ENCODE peak calls at places on chromosomes 2 and 18, in five cellular contexts. W is A673, Z is brain microvascular endothelial cell, S is pancreas, T is upper lobe of right lung. K is an unnamed sample.

GRCh38 chr18:56028514-56028913 is 440.5 kb upstream of the TCF4 start:
- DNase-seq in W (no peak), Z (peak; percentile 56), S (no peak), T (no peak), K (no peak)

GRCh38 chr2:221818569-221818968 is 246.5 kb upstream of the EPHA4 start:
- DNase-seq in W (no peak), Z (no peak), S (no peak), T (no peak), K (no peak)

GRCh38 chr2:85584857-85585780 is 888 bp downstream of the VAMP5 start:
- DNase-seq in W (no peak), Z (no peak), S (no peak), T (no peak), K (no peak)

GRCh38 chr2:25358249-25358815 is 16.6 kb upstream of the DNMT3A start:
- DNase-seq in W (no peak), Z (no peak), S (no peak), T (no peak), K (no peak)

GRCh38 chr18:48974304-48975220 is 23.8 kb upstream of the SMAD7 start:
- DNase-seq in W (no peak), Z (no peak), S (no peak), T (no peak), K (no peak)

GRCh38 chr2:85288244-85288725 is 39.5 kb downstream of the TGOLN2 start:
- DNase-seq in W (no peak), Z (peak; percentile 38), S (no peak), T (no peak), K (no peak)

GRCh38 chr2:60480089-60480773 is 73.2 kb downstream of the BCL11A start:
- DNase-seq in W (no peak), Z (no peak), S (no peak), T (no peak), K (no peak)

GRCh38 chr2:17680119-17680518 is 73.5 kb downstream of the SMC6 start:
- DNase-seq in W (no peak), Z (no peak), S (no peak), T (no peak), K (no peak)

GRCh38 chr2:176109226-176109954 is 2.3 kb downstream of the HOXD11 start:
- DNase-seq in W (peak; percentile 56), Z (no peak), S (no peak), T (no peak), K (no peak)

GRCh38 chr2:71943238-71944182 is 204.2 kb downstream of the CYP26B1 start:
- DNase-seq in W (no peak), Z (no peak), S (no peak), T (peak; percentile 38), K (no peak)

GRCh38 chr2:127506502-127506901 is 19.8 kb downstream of the IWS1 start:
- DNase-seq in W (no peak), Z (no peak), S (no peak), T (no peak), K (no peak)

GRCh38 chr18:76658627-76659026 is 163.6 kb upstream of the ZNF516 start:
- DNase-seq in W (peak; percentile 43), Z (no peak), S (no peak), T (no peak), K (no peak)

GRCh38 chr2:129585760-129586159 is 393.7 kb upstream of the RAB6C start:
- DNase-seq in W (no peak), Z (no peak), S (no peak), T (no peak), K (no peak)

GRCh38 chr2:166417669-166418068 is 41.9 kb upstream of the SCN9A start:
- DNase-seq in W (peak; percentile 78), Z (peak; percentile 59), S (no peak), T (no peak), K (no peak)

GRCh38 chr2:195622966-195623365 is 34.1 kb upstream of the SLC39A10 start:
- DNase-seq in W (no peak), Z (no peak), S (no peak), T (no peak), K (no peak)

GRCh38 chr2:234091432-234091879 is 41.0 kb downstream of the SPP2 start:
- DNase-seq in W (peak; percentile 64), Z (no peak), S (no peak), T (no peak), K (no peak)

GRCh38 chr2:169276045-169276444 is 86.3 kb downstream of the LRP2 start:
- DNase-seq in W (no peak), Z (no peak), S (no peak), T (no peak), K (no peak)

GRCh38 chr2:237505188-237505939 is 18.3 kb downstream of the MLPH start:
- DNase-seq in W (no peak), Z (no peak), S (peak; percentile 38), T (peak; percentile 52), K (no peak)

GRCh38 chr2:54570925-54571694 is 115.0 kb downstream of the SPTBN1 start:
- DNase-seq in W (no peak), Z (peak; percentile 97), S (no peak), T (peak; percentile 72), K (no peak)

GRCh38 chr2:173680574-173680973 is 284.6 kb downstream of the SP3 start:
- DNase-seq in W (no peak), Z (no peak), S (no peak), T (no peak), K (no peak)

GRCh38 chr2:182426082-182426914 is 538 bp downstream of the PDE1A start:
- DNase-seq in W (no peak), Z (no peak), S (no peak), T (no peak), K (no peak)

GRCh38 chr2:131154071-131154531 is 49.0 kb downstream of the PLEKHB2 start:
- DNase-seq in W (peak; percentile 73), Z (peak; percentile 41), S (peak; percentile 80), T (peak; percentile 78), K (no peak)

GRCh38 chr2:233201271-233202013 is 50.0 kb upstream of the ATG16L1 start:
- DNase-seq in W (no peak), Z (no peak), S (no peak), T (no peak), K (no peak)

GRCh38 chr2:187982668-187983067 is 309.0 kb upstream of the GULP1 start:
- DNase-seq in W (no peak), Z (peak; percentile 76), S (no peak), T (no peak), K (no peak)

GRCh38 chr2:236107971-236108625 is 60.1 kb downstream of the GBX2 start:
- DNase-seq in W (no peak), Z (no peak), S (no peak), T (no peak), K (no peak)

GRCh38 chr2:109217362-109218086 is 88.5 kb downstream of the SH3RF3 start:
- DNase-seq in W (no peak), Z (peak; percentile 45), S (no peak), T (peak; percentile 51), K (no peak)

GRCh38 chr2:238606311-238606710 is 179.6 kb downstream of the ASB1 start:
- DNase-seq in W (no peak), Z (no peak), S (no peak), T (no peak), K (no peak)

GRCh38 chr2:172836386-172837200 is 100.9 kb downstream of the RAPGEF4 start:
- DNase-seq in W (peak; percentile 23), Z (peak; percentile 59), S (no peak), T (no peak), K (no peak)

GRCh38 chr2:62340981-62341624 is 145.2 kb downstream of the B3GNT2 start:
- DNase-seq in W (peak; percentile 13), Z (peak; percentile 34), S (no peak), T (no peak), K (no peak)

GRCh38 chr2:70123051-70123828 is 36.0 kb downstream of the PCBP1 start:
- DNase-seq in W (peak; percentile 45), Z (no peak), S (peak; percentile 62), T (no peak), K (peak; percentile 83)

GRCh38 chr2:201957091-201957490 is 76.6 kb upstream of the FZD7 start:
- DNase-seq in W (no peak), Z (no peak), S (no peak), T (no peak), K (no peak)

DNA sequence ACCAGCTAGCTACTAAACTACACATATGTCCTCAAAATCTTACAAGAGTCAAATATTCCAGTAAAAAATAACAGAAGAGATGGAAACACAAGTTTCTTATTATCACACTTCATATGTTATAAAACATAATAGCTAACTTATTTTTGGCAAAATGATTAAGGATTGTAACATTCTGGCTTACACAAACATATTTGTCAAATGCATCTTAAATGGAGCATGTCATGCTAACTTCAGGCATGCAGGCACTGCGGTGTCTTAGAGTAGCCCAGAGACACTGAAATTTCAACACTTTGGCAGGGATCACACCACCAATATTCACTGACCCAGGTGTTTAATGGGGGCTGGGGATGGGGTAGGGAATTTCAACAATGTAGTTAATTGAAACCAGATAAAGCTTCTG is 51.6 kb downstream of the LDAH start:
- DNase-seq in W (no peak), Z (no peak), S (no peak), T (no peak), K (no peak)
- TF ChIP-seq CTCF in W (no peak), Z (no peak), S (no peak), T (no peak), K (no peak)

DNA sequence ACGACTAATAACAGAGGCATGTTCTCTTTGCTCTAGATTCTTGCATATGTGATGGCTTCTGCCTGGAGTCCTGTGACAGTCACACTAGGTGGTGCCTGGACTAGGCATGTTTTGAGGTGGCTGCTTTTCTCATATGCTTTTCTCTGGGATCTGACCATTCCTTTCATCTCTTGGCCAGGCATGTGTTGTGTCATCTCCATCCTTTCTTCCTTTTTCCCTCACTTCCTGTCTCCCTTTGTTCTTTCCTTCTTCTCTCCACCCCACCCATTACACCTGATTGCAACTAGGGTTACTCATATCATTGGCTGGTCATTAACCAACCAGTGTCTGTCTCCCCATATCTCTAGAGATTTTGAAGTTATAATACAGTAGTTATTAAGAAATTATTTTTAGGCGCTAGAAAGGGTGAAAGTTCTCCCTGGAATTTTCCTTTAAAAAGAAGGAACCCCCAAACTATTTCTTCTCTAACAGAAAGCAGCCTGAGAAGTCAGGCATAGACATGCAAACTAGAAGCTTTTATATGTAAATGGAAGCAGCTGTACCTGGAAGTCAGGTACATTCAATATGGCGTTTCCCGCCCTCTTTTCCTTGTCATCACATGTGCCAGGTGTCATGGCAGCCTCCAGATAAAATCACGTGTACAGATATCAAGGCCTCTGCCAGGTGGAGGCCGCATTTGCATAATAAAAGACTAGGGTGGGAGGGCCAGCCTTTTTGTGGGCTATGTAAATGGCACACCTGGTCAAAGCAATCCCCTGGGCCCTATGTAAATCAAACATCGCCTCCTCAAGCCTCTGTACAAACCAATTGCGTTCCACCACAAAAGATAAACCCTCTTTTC is 220.4 kb upstream of the MEX3C start:
- DNase-seq in W (no peak), Z (no peak), S (no peak), T (no peak), K (no peak)
- H3K27ac ChIP-seq in W (no peak overlapping the region), Z (no peak overlapping the region), S (no peak overlapping the region), T (no peak overlapping the region), K (no peak overlapping the region)

DNA sequence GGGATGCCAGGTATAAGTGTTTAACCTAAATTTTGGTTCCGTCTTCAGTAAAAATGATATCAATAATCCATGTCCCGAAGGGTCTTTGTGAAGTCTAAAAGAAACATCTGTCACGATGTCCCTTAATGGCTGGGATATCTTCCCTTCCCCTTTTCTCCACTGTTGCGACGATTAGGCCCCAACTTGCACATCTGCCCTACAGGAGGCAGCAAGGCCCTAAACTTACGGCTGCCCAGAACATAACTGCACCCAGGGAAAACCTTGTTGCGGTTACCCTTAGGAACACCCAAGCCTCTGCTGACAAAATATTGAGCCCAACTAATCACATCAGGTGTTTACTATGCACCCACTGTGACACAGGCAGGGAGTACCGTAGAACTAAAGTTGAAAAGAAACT is 1.2 kb upstream of the SMAD2 start:
- DNase-seq in W (no peak), Z (no peak), S (no peak), T (peak; percentile 65), K (no peak)
- TF ChIP-seq CTCF in W (no peak), Z (peak; percentile 37), S (no peak), T (no peak), K (no peak)

GRCh38 chr2:241895732-241896641 is 26.5 kb downstream of the RTP5 start:
- DNase-seq in W (no peak), Z (peak; percentile 22), S (peak; percentile 68), T (peak; percentile 64), K (peak; percentile 20)
- H3K27ac ChIP-seq in W (no peak overlapping the region), Z (no peak overlapping the region), S (peak overlapping the region; percentile 86), T (peak overlapping the region; percentile 30), K (no peak overlapping the region)

K was measured in tibial artery.